ENCODE peak calls at places on chromosomes 5 and 9, in six cellular contexts. Q, P, X, N, B and J are unnamed samples.

GRCh38 chr5:66642538-66642937 is 46.3 kb downstream of the MAST4 start:
- DNase-seq in Q (no peak), P (no peak), X (no peak), N (no peak), B (no peak), J (no peak)

GRCh38 chr5:1745190-1745805 is 54.3 kb downstream of the MRPL36 start:
- DNase-seq in Q (no peak), P (no peak), X (no peak), N (no peak), B (no peak), J (no peak)

GRCh38 chr5:102223542-102224444 is 72.3 kb downstream of the SLCO4C1 start:
- DNase-seq in Q (no peak), P (peak; percentile 48), X (no peak), N (no peak), B (peak; percentile 33), J (peak; percentile 53)

GRCh38 chr9:108903437-108904103 is 30.4 kb downstream of the ELP1 start:
- DNase-seq in Q (no peak), P (peak; percentile 41), X (no peak), N (no peak), B (no peak), J (peak; percentile 21)

GRCh38 chr5:42886612-42887011 is 74.9 kb upstream of the SELENOP start:
- DNase-seq in Q (no peak), P (no peak), X (no peak), N (no peak), B (no peak), J (no peak)

GRCh38 chr5:159749146-159749545 is 167.1 kb upstream of the ADRA1B start:
- DNase-seq in Q (no peak), P (peak; percentile 29), X (no peak), N (no peak), B (no peak), J (peak; percentile 72)

GRCh38 chr5:136364307-136364706 is 1.0 kb downstream of the TRPC7 start:
- DNase-seq in Q (peak; percentile 10), P (peak; percentile 16), X (no peak), N (no peak), B (no peak), J (no peak)

GRCh38 chr9:120438111-120438510 is 141.9 kb downstream of the CDK5RAP2 start:
- DNase-seq in Q (no peak), P (peak; percentile 54), X (no peak), N (no peak), B (peak; percentile 56), J (peak; percentile 61)

GRCh38 chr5:54311178-54311811 is 922 bp upstream of the ARL15 start:
- DNase-seq in Q (no peak), P (peak; percentile 30), X (no peak), N (no peak), B (peak; percentile 26), J (peak; percentile 34)

GRCh38 chr5:18219241-18219640 is 585.0 kb downstream of the TAF11L14 start:
- DNase-seq in Q (no peak), P (no peak), X (no peak), N (no peak), B (no peak), J (no peak)

GRCh38 chr5:94463739-94464138 is 154.7 kb downstream of the KIAA0825 start:
- DNase-seq in Q (no peak), P (no peak), X (no peak), N (no peak), B (peak; percentile 58), J (no peak)

GRCh38 chr5:147403659-147404640 is 105.9 kb downstream of the DPYSL3 start:
- DNase-seq in Q (peak; percentile 48), P (peak; percentile 94), X (no peak), N (no peak), B (peak; percentile 98), J (peak; percentile 93)

GRCh38 chr5:157554180-157555030 is 21.2 kb downstream of the ADAM19 start:
- DNase-seq in Q (no peak), P (no peak), X (no peak), N (no peak), B (no peak), J (no peak)

GRCh38 chr5:51382508-51382758 is 815 bp upstream of the ISL1 start:
- DNase-seq in Q (no peak), P (peak; percentile 38), X (no peak), N (no peak), B (no peak), J (no peak)

GRCh38 chr5:115946655-115947054 is 15.6 kb upstream of the LVRN start:
- DNase-seq in Q (no peak), P (peak; percentile 59), X (no peak), N (no peak), B (peak; percentile 19), J (peak; percentile 67)

GRCh38 chr5:167208911-167209310 is 1082.5 kb upstream of the WWC1 start:
- DNase-seq in Q (no peak), P (peak; percentile 11), X (no peak), N (no peak), B (peak; percentile 12), J (no peak)

GRCh38 chr5:74953961-74954720 is 88.0 kb upstream of the FAM169A start:
- DNase-seq in Q (no peak), P (peak; percentile 65), X (no peak), N (no peak), B (peak; percentile 24), J (peak; percentile 81)

DNA sequence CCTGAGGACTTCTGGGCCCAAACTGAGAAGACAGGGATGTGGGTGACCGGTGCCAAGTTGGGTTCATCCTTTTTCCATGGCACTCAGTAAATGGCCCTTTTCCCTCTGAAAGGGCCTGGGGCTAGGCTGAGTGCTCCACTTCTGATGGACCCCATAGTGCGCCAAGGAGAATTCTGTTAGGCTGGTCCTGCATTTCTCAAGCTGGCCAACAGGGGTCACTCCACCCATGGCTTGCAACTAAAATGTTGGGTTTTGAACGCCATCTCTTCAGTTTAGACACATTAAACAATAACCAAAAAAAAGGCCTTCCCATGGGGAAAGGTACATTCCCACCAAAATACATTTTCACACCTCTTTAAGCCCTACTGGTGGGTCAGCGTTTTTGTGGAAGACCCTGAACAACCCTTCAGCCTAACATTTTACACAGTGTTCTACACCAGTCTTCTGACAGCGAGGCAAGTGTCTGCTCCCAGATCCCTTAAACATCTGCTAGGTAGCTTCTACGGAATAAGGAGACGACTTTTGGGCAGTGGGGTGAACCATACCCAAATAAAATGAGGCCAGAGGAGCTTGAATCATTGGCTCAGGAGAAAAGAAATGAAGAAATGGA is 27.3 kb downstream of the CNTFR start:
- DNase-seq in Q (no peak), P (no peak), X (no peak), N (no peak), B (no peak), J (no peak)
- TF ChIP-seq CTCF in Q (peak; percentile 51), P (peak; percentile 50), X (peak; percentile 33), N (peak; percentile 38), B (peak; percentile 58), J (peak; percentile 41)

GRCh38 chr5:172186114-172186695 is 1.8 kb downstream of the STK10 start:
- DNase-seq in Q (no peak), P (no peak), X (no peak), N (no peak), B (no peak), J (no peak)

GRCh38 chr5:172183881-172184280 is 4.1 kb downstream of the STK10 start:
- DNase-seq in Q (no peak), P (no peak), X (no peak), N (no peak), B (no peak), J (no peak)

GRCh38 chr5:172182291-172182690 is 5.7 kb downstream of the STK10 start:
- DNase-seq in Q (no peak), P (no peak), X (no peak), N (no peak), B (no peak), J (no peak)

GRCh38 chr5:172187118-172188032 is 649 bp downstream of the STK10 start:
- DNase-seq in Q (peak; percentile 79), P (peak; percentile 92), X (peak; percentile 81), N (peak; percentile 58), B (peak; percentile 71), J (peak; percentile 89)

DNA sequence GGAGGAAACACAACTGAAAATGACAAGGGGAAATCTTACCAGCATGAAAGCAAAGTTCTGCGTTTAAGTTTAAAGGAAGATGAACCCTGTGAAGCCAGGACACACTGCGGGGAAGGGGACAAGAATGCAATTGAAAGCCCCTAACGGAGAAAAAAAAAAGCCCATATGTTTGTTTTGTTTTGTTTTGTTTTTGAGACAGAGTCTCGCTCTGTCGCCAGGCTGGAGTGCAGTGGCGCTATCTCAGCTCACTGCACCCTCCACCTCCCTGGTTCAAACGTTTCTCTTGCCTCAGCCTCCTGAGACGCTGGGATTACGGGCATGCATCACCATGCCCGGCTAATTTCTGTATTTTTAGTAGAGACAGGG is 2.9 kb downstream of the STK10 start:
- DNase-seq in Q (no peak), P (no peak), X (no peak), N (no peak), B (no peak), J (no peak)
- H3K4me3 ChIP-seq in Q (no peak overlapping the region), P (no peak overlapping the region), X (peak overlapping the region; percentile 74), N (peak overlapping the region; percentile 3), B (no peak overlapping the region), J (no peak overlapping the region)

GRCh38 chr5:20832204-20833080 is 844.4 kb upstream of the CDH18 start:
- DNase-seq in Q (no peak), P (no peak), X (no peak), N (no peak), B (peak; percentile 0), J (no peak)

GRCh38 chr5:20833081-20833627 is 845.2 kb upstream of the CDH18 start:
- DNase-seq in Q (no peak), P (no peak), X (no peak), N (no peak), B (peak; percentile 0), J (no peak)
- TF ChIP-seq CTCF in Q (no peak), P (no peak), X (no peak), N (no peak), B (no peak), J (no peak)

GRCh38 chr9:98101868-98102273 is 17.2 kb downstream of the TRIM14 start:
- DNase-seq in Q (no peak), P (no peak), X (peak; percentile 85), N (no peak), B (no peak), J (no peak)
- H3K4me3 ChIP-seq in Q (no peak overlapping the region), P (no peak overlapping the region), X (peak overlapping the region; percentile 8), N (no peak overlapping the region), B (no peak overlapping the region), J (no peak overlapping the region)

GRCh38 chr9:131420913-131421312 is 27.0 kb downstream of the PRRC2B start:
- DNase-seq in Q (no peak), P (peak; percentile 79), X (no peak), N (no peak), B (peak; percentile 65), J (peak; percentile 42)
- TF ChIP-seq CTCF in Q (no peak), P (no peak), X (no peak), N (peak; percentile 31), B (peak; percentile 27), J (no peak)

GRCh38 chr5:150642991-150643710 is 2.7 kb downstream of the SYNPO start:
- DNase-seq in Q (no peak), P (no peak), X (no peak), N (peak; percentile 17), B (no peak), J (no peak)
- H3K4me3 ChIP-seq in Q (peak overlapping the region; percentile 54), P (no peak overlapping the region), X (no peak overlapping the region), N (peak overlapping the region; percentile 66), B (peak overlapping the region; percentile 61), J (no peak overlapping the region)

DNA sequence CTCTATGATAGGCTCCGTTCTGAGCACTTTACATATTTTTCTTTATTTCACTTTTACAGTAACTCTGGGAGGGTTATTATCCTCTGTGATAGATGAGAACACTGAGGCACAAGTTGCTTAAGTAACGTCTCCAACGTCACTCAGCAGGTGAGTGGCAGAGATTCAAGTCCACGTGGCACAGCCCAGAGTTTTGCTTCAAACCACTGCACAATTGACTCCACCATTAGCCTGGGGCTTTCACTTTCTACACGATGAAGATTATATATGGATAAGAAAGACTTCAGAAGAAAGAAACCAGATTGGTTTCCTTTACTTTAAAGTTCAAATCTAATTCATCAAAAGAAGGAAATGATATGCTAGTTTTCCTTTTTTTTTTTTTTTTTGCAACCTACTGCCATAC is 245.9 kb downstream of the SYK start:
- DNase-seq in Q (no peak), P (peak; percentile 15), X (peak; percentile 45), N (no peak), B (no peak), J (no peak)
- TF ChIP-seq CTCF in Q (no peak), P (no peak), X (no peak), N (no peak), B (no peak), J (no peak)